ENCODE peak calls at places on chromosomes 4 and X, in four cellular contexts. I is stomach, F is cardiac fibroblast, E is brain microvascular endothelial cell. T is an unnamed sample.

GRCh38 chr4:92163348-92163747 is 140.4 kb upstream of the GRID2 start:
- DNase-seq in E (no peak), I (no peak), F (peak), T (peak)

GRCh38 chrX:30521440-30522182 is 56.0 kb downstream of the TASL start:
- DNase-seq in F (peak), I (no peak), E (peak), T (peak)

GRCh38 chr4:7652906-7653305 is 218.2 kb upstream of the PSAPL1 start:
- DNase-seq in E (no peak), F (no peak), I (no peak), T (no peak)

GRCh38 chrX:56794831-56795230 is 65.8 kb downstream of the NBDY start:
- DNase-seq in I (peak), F (no peak), E (no peak), T (no peak)

GRCh38 chr4:13403833-13404232 is 80.3 kb downstream of the RAB28 start:
- DNase-seq in I (no peak), F (no peak), E (no peak), T (no peak)

GRCh38 chrX:40096395-40097091 is 1.2 kb downstream of the BCOR start:
- DNase-seq in E (no peak), F (peak), I (no peak), T (no peak)

GRCh38 chrX:106243376-106243775 is 75.3 kb downstream of the PWWP3B start:
- DNase-seq in E (no peak), F (peak), I (no peak), T (no peak)

GRCh38 chr4:127446309-127446708 is 186.4 kb upstream of the INTU start:
- DNase-seq in E (no peak), F (no peak), I (no peak), T (no peak)

GRCh38 chr4:10066704-10067651 is 45.7 kb upstream of the SLC2A9 start:
- DNase-seq in E (no peak), I (no peak), F (no peak), T (no peak)

GRCh38 chr4:94995684-94996394 is 238.1 kb downstream of the BMPR1B start:
- DNase-seq in F (no peak), E (no peak), I (no peak), T (peak)

GRCh38 chrX:129540068-129540653 is at the start of gene OCRL:
- DNase-seq in E (peak), F (peak), I (peak), T (peak)

GRCh38 chr4:150278206-150278605 is 200.0 kb downstream of the DCLK2 start:
- DNase-seq in E (no peak), F (no peak), I (no peak), T (no peak)

GRCh38 chr4:108361886-108362285 is 193.2 kb upstream of the LEF1 start:
- DNase-seq in F (no peak), E (no peak), I (no peak), T (no peak)

GRCh38 chrX:149145845-149146285 is 359.2 kb downstream of the IDS start:
- DNase-seq in I (no peak), F (no peak), E (no peak), T (peak)

GRCh38 chr4:152220201-152220666 is 315.7 kb downstream of the FBXW7 start:
- DNase-seq in I (no peak), F (peak), E (no peak), T (peak)

GRCh38 chr4:53686521-53686920 is 95.2 kb upstream of the LNX1 start:
- DNase-seq in F (no peak), I (no peak), E (no peak), T (no peak)

GRCh38 chr4:175373031-175373430 is 439.0 kb downstream of the GPM6A start:
- DNase-seq in F (peak), I (no peak), E (no peak), T (peak)

GRCh38 chr4:28350485-28350884 is 1489.8 kb downstream of the STIM2 start:
- DNase-seq in I (no peak), F (peak), E (no peak), T (peak)

GRCh38 chr4:2829933-2830451 is 13.7 kb upstream of the ADD1 start:
- DNase-seq in I (no peak), E (peak), F (no peak), T (no peak)

GRCh38 chr4:184732126-184732525 is 1.8 kb downstream of the CENPU start:
- DNase-seq in F (peak), E (no peak), I (no peak), T (peak)

GRCh38 chr4:167867191-167867590 is 225.1 kb upstream of the ANXA10 start:
- DNase-seq in I (no peak), E (no peak), F (no peak), T (no peak)

GRCh38 chr4:123616970-123617392 is 220.4 kb downstream of the SPRY1 start:
- DNase-seq in I (peak), F (peak), E (peak), T (peak)

GRCh38 chr4:55768291-55768690 is 51.3 kb upstream of the EXOC1L start:
- DNase-seq in E (peak), F (peak), I (no peak), T (peak)

GRCh38 chrX:7120578-7121219 is 26.8 kb upstream of the STS start:
- DNase-seq in E (no peak), F (peak), I (no peak), T (peak)

GRCh38 chr4:79249879-79250503 is 75.9 kb downstream of the NAA11 start:
- DNase-seq in F (no peak), E (no peak), I (no peak), T (no peak)

GRCh38 chr4:54942735-54943134 is 182.7 kb downstream of the KDR start:
- DNase-seq in I (no peak), F (peak), E (no peak), T (no peak)

GRCh38 chrX:116667346-116667745 is 204.6 kb upstream of the CT83 start:
- DNase-seq in F (no peak), I (no peak), E (no peak), T (no peak)

GRCh38 chr4:9847971-9848764 is 66.7 kb downstream of the DRD5 start:
- DNase-seq in I (no peak), F (no peak), E (no peak), T (no peak)

GRCh38 chr4:170015285-170015684 is 10.9 kb downstream of the MFAP3L start:
- DNase-seq in I (no peak), E (no peak), F (no peak), T (no peak)

GRCh38 chr4:7055111-7055989 is 12.2 kb downstream of the TADA2B start:
- DNase-seq in F (peak), I (no peak), E (no peak), T (peak)

GRCh38 chrX:115177941-115178340 is 11.3 kb upstream of the RBMXL3 start:
- DNase-seq in E (no peak), F (peak), I (no peak), T (peak)

GRCh38 chrX:69060631-69061408 is 104.4 kb downstream of the PJA1 start:
- DNase-seq in E (no peak), F (peak), I (peak), T (peak)

GRCh38 chrX:53316121-53316859 is 34.9 kb upstream of the IQSEC2 start:
- DNase-seq in F (no peak), I (no peak), E (no peak), T (no peak)

GRCh38 chrX:121114691-121115090 is 67.3 kb downstream of the GLUD2 start:
- DNase-seq in E (no peak), I (no peak), F (no peak), T (peak)

GRCh38 chr4:184416913-184417734 is 57.2 kb downstream of the IRF2 start:
- DNase-seq in I (no peak), E (no peak), F (peak), T (peak)

GRCh38 chrX:28133763-28134162 is 152.5 kb upstream of the DCAF8L1 start:
- DNase-seq in F (no peak), I (no peak), E (no peak), T (no peak)

GRCh38 chrX:38807873-38808272 is 6.6 kb downstream of the MID1IP1 start:
- DNase-seq in F (no peak), I (no peak), E (no peak), T (no peak)

GRCh38 chrX:81120270-81120935 is 81.3 kb downstream of the HMGN5 start:
- DNase-seq in I (no peak), E (no peak), F (no peak), T (no peak)

GRCh38 chrX:46571423-46572294 is 1.9 kb upstream of the CHST7 start:
- DNase-seq in I (no peak), E (no peak), F (no peak), T (no peak)

GRCh38 chr4:48121180-48121579 is 12.9 kb downstream of the TXK start:
- DNase-seq in E (no peak), I (no peak), F (no peak), T (no peak)
- TF ChIP-seq CTCF in E (no peak), I (no peak), F (no peak), T (no peak)

GRCh38 chrX:153827903-153828302 is 2.4 kb downstream of the PDZD4 start:
- DNase-seq in I (no peak), E (no peak), F (no peak), T (no peak)

GRCh38 chrX:153829549-153829798 is 870 bp downstream of the PDZD4 start:
- DNase-seq in E (no peak), I (no peak), F (no peak), T (no peak)

GRCh38 chrX:153828308-153828707 is 2.0 kb downstream of the PDZD4 start:
- DNase-seq in F (no peak), I (no peak), E (no peak), T (no peak)

GRCh38 chrX:153829799-153830631 is at the start of gene PDZD4:
- DNase-seq in E (no peak), F (no peak), I (no peak), T (no peak)

DNA sequence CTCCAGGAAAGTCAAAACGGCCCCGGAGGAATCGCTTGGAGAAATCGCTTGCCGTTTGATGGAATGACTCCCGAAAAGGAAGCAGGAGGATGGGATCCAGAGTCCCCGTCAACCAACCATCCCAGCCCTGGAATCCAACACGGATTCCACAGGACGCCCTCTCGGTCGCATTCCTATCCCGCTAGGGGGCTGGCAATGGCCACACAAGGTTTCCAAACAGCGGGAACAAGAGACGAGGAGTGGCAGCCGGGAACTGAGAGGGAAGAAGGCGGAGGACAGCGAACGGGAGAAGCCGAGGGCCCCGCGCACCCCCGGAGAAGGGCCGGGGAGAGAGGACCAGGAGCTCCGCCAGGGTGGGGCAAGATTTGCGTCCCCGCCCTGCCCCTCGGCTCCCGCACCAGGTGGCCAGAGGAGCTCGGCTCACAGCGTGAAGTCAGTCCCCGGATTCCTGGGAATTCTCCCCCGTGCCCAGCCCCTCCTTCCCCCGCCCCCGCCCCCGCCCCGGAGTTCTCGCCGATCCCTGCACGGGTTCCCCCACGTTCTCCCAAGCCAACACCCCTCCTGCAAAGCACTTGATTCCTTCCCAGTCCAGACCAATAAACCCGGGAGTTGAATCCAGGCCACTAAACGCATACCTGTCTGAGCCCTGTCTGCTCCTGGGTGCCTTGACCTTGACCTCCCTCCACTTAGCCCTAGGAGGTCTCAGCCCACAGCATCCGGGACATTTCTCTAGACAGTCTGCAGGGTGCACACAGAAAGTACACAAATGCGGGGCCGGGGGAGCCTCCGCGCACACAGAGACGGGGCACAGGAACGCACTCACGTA is 1.4 kb downstream of the PDZD4 start:
- DNase-seq in E (no peak), F (no peak), I (no peak), T (no peak)
- H3K4me3 ChIP-seq in E (no peak), F (peak), I (peak), T (no peak)

DNA sequence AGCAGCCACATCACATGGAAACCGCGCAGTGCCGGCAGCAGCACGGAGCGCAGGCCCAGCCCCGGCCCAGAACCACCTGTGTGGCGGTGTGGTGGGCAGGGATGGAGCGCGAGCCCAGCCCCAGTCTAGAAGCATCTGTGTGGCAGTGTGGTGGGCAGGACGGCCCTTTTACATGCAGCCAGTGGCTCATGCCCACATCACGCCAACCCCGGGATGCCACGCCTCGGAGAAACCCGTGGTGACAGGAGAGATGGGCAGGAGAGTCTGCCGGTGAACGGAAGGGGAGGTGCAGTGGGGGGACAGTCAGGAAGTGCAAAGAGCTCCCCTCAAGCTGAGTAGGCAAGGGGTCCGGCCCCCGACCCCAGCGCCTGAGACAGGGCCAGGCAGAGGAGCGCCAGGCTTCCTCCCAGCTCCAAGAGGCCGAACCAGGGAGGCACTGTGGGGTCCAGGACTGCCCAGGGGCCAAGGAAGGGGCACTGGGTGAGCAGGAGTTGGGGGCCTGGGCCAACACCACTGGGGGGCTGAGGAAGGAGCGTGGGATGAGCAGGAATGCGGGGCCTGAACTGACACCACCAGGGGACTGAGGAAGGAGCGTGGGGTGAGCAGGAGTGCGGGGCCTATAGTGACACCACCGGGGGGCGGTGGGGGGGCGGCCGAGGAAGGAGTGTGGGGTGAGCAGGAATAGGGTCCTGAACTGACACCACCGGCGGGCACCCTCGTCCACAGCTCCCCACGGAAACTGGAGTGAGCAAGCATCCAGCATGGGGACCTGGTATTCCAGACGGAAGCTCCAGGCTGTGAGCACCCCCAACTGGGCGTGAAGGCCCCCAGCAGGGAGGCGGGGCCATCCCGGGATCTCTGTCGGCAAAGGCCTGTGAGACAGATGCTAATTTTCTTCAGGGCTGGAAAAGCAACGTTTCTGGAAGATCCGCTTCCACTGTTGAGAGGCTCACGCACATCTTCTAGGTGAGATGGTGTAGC is 28.8 kb downstream of the GAK start:
- DNase-seq in I (no peak), E (no peak), F (no peak), T (no peak)
- TF ChIP-seq CTCF in I (no peak), E (no peak), F (no peak), T (no peak)

DNA sequence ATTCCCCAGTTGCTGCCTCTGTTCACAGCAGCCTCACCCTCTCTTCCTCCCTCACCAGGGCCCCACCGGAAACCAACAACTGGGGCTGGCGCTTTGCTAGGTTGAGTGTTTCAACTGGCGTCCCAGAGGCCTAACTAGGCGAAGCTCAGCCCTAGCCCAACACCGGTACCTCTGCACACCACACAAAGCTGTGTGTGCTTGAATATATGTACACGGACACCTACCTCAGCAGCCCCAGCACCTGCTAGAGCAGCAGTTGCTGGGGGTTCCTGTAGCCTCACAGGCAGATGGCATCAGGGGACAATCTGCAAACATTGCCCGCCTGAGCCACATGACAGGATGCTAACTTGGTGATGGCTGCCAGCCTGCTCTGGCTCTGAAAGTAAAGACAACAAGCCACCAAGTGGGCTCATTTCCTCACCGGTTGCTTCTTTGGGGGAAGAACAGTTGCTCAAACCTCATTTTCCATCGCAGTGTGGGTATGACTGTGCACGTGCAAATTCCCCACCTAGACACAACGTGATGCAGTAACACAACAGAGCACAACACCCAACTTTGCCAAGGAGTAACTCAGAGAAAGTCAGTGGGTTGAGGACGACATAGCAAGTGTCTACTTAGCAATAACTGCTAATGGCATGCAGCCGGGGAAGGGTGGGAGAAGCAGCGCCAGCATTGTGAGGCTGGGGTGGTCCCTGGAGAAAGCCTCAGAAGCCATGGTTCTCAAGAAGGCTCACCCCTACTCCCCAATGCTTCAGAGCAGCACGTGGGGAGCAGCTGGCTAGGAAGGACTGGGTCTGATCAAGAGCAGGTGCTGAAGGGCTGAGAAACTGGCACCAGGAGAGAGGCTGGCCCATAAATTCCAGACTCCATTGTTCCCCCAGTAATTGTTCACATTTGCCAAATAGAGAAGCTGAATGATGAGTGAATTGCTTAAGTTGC is 139.5 kb downstream of the SH3KBP1 start:
- DNase-seq in E (no peak), I (no peak), F (no peak), T (no peak)
- H3K4me3 ChIP-seq in E (no peak), I (no peak), F (no peak), T (no peak)

GRCh38 chr4:115145393-115146160 is 32.2 kb upstream of the NDST4 start:
- DNase-seq in E (no peak), I (peak), F (no peak), T (no peak)
- TF ChIP-seq CTCF in E (no peak), I (no peak), F (no peak), T (no peak)

T was measured in fibroblast of mammary gland.